ENCODE peak calls at places on chromosomes 13 and 19, in nine cellular contexts. H is SK-N-SH, R is thoracic aorta, F is left ventricle myocardium inferior, Z is pancreas, D is RWPE1, G is WERI-Rb-1, W is uterus, V is adrenal gland. U is an unnamed sample.

GRCh38 chr13:96858133-96858826 is 136.0 kb downstream of the OXGR1 start:
- DNase-seq in H (no peak), R (no peak), F (no peak), Z (no peak), D (no peak), G (no peak), W (no peak), V (no peak), U (no peak)

GRCh38 chr13:30463820-30464495 is 1.8 kb downstream of the HMGB1 start:
- DNase-seq in H (no peak), R (no peak), F (peak; percentile 56), Z (peak; percentile 59), D (peak; percentile 19), G (no peak), W (no peak), V (peak; percentile 79), U (peak; percentile 87)

GRCh38 chr19:8305798-8306197 is 2.4 kb downstream of the CD320 start:
- DNase-seq in H (no peak), R (no peak), F (no peak), Z (peak; percentile 1), D (no peak), G (peak; percentile 5), W (peak; percentile 10), V (peak; percentile 0), U (peak; percentile 35)

GRCh38 chr19:43078311-43078710 is 4.2 kb downstream of the PSG2 start:
- DNase-seq in H (no peak), R (no peak), F (no peak), Z (no peak), D (peak; percentile 65), G (no peak), W (no peak), V (no peak), U (no peak)

GRCh38 chr13:106573279-106573831 is 5.4 kb upstream of the ARGLU1 start:
- DNase-seq in H (no peak), R (no peak), F (no peak), Z (no peak), D (no peak), G (no peak), W (peak; percentile 41), V (peak; percentile 45), U (no peak)

GRCh38 chr19:38657633-38658222 is 10.3 kb downstream of the ACTN4 start:
- DNase-seq in H (no peak), R (no peak), F (no peak), Z (no peak), D (peak; percentile 90), G (no peak), W (no peak), V (peak; percentile 60), U (no peak)

GRCh38 chr13:23609414-23610186 is 39.4 kb downstream of the TNFRSF19 start:
- DNase-seq in H (no peak), R (no peak), F (no peak), Z (no peak), D (no peak), G (no peak), W (peak; percentile 56), V (peak; percentile 27), U (no peak)

GRCh38 chr19:6516018-6516658 is 14.0 kb upstream of the TUBB4A start:
- DNase-seq in H (peak; percentile 90), R (peak; percentile 67), F (peak; percentile 95), Z (peak; percentile 98), D (peak; percentile 97), G (peak; percentile 99), W (peak; percentile 68), V (peak; percentile 99), U (peak; percentile 96)

GRCh38 chr19:3398900-3399278 is 32.5 kb downstream of the NFIC start:
- DNase-seq in H (no peak), R (no peak), F (no peak), Z (no peak), D (no peak), G (no peak), W (no peak), V (no peak), U (no peak)

GRCh38 chr19:3398114-3398899 is 31.9 kb downstream of the NFIC start:
- DNase-seq in H (no peak), R (no peak), F (peak; percentile 84), Z (peak; percentile 88), D (no peak), G (no peak), W (peak; percentile 82), V (peak; percentile 92), U (peak; percentile 94)

GRCh38 chr19:3403489-3404323 is 37.3 kb downstream of the NFIC start:
- DNase-seq in H (peak; percentile 93), R (peak; percentile 93), F (peak; percentile 93), Z (peak; percentile 98), D (no peak), G (no peak), W (peak; percentile 93), V (peak; percentile 97), U (peak; percentile 97)

GRCh38 chr19:3402631-3403443 is 36.5 kb downstream of the NFIC start:
- DNase-seq in H (no peak), R (no peak), F (no peak), Z (no peak), D (no peak), G (no peak), W (no peak), V (no peak), U (no peak)

DNA sequence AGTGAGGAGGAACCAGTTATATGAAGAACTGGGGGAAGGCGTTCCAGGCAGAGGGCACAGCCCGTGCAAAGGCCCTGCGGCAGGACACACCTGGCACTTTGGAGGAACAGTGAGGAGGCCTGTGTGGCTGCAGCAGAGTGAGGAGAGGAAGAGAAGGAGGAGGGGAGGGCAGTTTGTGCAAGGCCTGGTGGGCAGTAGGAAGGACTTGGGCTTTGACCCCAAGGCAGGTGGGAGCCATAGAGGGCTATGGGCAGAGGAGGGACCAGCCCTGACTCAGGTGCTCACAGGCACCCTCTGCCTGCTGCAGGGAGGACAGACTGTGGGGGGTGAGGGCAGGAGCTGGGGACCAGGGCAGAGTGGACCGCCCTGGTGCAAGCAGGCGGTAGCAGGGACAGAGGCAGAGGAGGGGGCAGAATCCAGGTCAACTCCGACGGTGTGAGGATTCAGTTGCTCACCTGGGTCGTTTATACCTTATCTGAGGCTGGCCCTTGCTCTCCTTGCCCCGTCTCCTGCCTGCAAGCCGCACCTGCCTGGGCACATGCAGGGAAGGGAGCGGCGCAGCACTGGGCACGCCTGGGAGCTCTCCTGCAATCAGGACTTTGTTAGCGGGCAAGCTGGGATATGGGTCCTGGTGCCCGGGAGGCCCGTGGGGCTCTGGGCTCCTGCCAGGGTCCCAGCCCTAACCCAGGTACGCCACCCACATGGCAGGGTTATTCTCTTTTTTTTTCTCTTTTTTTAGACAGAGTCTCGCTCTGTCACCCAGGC is 34.8 kb downstream of the NFIC start:
- DNase-seq in H (no peak), R (no peak), F (no peak), Z (no peak), D (no peak), G (no peak), W (no peak), V (no peak), U (no peak)
- H3K27ac ChIP-seq in H (no peak overlapping the region), R (peak overlapping the region; percentile 99), F (peak overlapping the region; percentile 100), Z (peak overlapping the region; percentile 17), D (peak overlapping the region; percentile 87), G (no peak overlapping the region), W (peak overlapping the region; percentile 100), V (peak overlapping the region; percentile 27), U (peak overlapping the region; percentile 6)

DNA sequence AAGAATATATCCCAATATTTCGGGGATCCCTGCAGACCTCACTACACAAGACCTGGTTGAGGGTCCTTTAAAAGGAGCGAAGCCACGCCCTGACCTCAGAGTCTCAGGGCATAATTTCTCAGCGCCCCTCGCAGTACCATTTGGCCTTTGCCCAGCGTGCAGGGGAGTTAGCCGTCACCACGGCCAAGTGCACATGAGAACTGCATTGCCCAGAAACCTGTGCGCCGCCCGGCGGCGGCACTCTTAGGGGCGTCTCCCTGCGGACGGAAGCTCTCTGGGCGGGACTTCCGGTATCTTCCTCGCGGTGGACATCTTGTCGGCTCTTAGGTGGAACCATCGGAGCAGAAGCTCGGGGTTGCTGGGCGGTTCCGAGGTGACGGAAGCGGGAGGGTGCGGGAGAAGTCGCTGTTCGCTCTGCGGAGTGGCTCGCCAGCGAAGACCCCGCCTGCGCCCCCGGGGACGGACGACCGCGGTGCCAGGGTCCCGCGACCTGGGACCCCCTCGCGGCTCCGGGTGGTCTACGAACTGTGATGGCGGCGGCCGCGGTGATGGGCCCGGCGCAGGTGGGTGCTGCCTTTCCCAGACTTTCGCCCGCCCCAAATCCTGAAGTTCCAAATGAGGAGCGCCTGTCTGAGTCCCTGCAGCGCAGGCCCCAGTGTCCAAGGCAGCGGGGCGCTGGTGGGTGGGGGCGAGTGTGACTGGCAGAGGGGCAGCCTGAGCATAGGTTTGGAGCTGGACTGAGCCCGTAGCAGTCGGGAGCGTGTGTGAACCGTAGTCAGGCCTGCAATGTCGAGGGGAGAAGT is at the start of gene ZNF134:
- DNase-seq in H (peak; percentile 93), R (peak; percentile 49), F (peak; percentile 93), Z (peak; percentile 87), D (peak; percentile 84), G (peak; percentile 92), W (peak; percentile 85), V (peak; percentile 92), U (peak; percentile 96)
- TF ChIP-seq CTCF in H (peak; percentile 33), R (no peak), F (peak; percentile 40), Z (no peak), D (no peak), G (no peak), W (peak; percentile 29), V (peak; percentile 43), U (peak; percentile 9)

GRCh38 chr19:13087795-13088537 is 14.7 kb downstream of the LYL1 start:
- DNase-seq in H (no peak), R (no peak), F (no peak), Z (no peak), D (no peak), G (no peak), W (no peak), V (no peak), U (no peak)

GRCh38 chr19:13087295-13087694 is 15.4 kb downstream of the LYL1 start:
- DNase-seq in H (no peak), R (no peak), F (no peak), Z (no peak), D (no peak), G (no peak), W (no peak), V (no peak), U (no peak)

GRCh38 chr19:13085673-13086072 is 17.0 kb downstream of the LYL1 start:
- DNase-seq in H (no peak), R (no peak), F (no peak), Z (no peak), D (no peak), G (no peak), W (no peak), V (no peak), U (no peak)

GRCh38 chr19:13083627-13084026 is 19.0 kb downstream of the LYL1 start:
- DNase-seq in H (no peak), R (no peak), F (no peak), Z (no peak), D (no peak), G (no peak), W (no peak), V (no peak), U (no peak)

DNA sequence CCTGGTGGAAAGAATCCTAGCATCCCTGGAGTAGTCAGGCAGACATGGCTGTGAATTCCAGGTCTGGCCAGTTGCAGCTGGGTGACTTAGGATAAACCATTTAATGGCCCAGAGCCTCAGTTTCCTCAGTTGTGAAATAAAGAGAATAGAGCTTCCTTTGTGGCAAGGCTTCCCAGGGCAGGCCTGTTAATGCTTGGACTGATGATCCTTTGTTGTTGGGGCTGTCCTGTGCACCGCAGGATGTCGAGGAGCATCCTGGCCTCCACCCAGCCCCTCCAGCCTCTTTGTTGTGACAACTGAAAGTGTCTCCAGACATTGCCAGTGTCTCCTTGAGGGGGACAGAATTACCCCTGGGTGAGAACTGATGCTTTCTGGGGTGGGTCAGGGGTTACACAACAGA is 16.3 kb downstream of the LYL1 start:
- DNase-seq in H (no peak), R (no peak), F (no peak), Z (no peak), D (no peak), G (no peak), W (no peak), V (no peak), U (no peak)
- H3K27ac ChIP-seq in H (no peak overlapping the region), R (peak overlapping the region; percentile 98), F (peak overlapping the region; percentile 63), Z (no peak overlapping the region), D (peak overlapping the region; percentile 26), G (no peak overlapping the region), W (peak overlapping the region; percentile 59), V (no peak overlapping the region), U (no peak overlapping the region)

GRCh38 chr19:4592445-4592844 is 33.0 kb upstream of the SEMA6B start:
- DNase-seq in H (no peak), R (no peak), F (no peak), Z (no peak), D (no peak), G (no peak), W (no peak), V (no peak), U (no peak)
- TF ChIP-seq CTCF in H (no peak), R (no peak), F (no peak), Z (no peak), D (no peak), G (no peak), W (no peak), V (no peak), U (no peak)